ENCODE peak calls at places on chromosomes 1 and 21, in five cellular contexts. W, B, J, N and K are unnamed samples.

GRCh38 chr1:56821462-56821797 is 2.2 kb upstream of the FYB2 start:
- DNase-seq in W (no peak), B (no peak), J (no peak), N (no peak), K (no peak)

GRCh38 chr1:217275617-217276398 is 355.1 kb downstream of the GPATCH2 start:
- DNase-seq in W (no peak), B (peak; percentile 19), J (no peak), N (no peak), K (peak; percentile 15)

GRCh38 chr21:42080788-42081083 is 9.6 kb downstream of the UMODL1 start:
- DNase-seq in W (no peak), B (no peak), J (no peak), N (no peak), K (peak; percentile 22)

GRCh38 chr1:38745476-38746410 is 113.8 kb downstream of the RRAGC start:
- DNase-seq in W (no peak), B (no peak), J (no peak), N (no peak), K (peak; percentile 46)

GRCh38 chr21:42107881-42108553 is 36.9 kb downstream of the UMODL1 start:
- DNase-seq in W (peak; percentile 17), B (no peak), J (peak; percentile 58), N (peak; percentile 52), K (peak; percentile 88)

GRCh38 chr1:245085508-245086095 is 69.2 kb upstream of the KIF26B start:
- DNase-seq in W (no peak), B (peak; percentile 74), J (no peak), N (no peak), K (peak; percentile 68)

GRCh38 chr1:35569956-35570355 is 3.2 kb upstream of the TFAP2E start:
- DNase-seq in W (no peak), B (no peak), J (no peak), N (no peak), K (no peak)

GRCh38 chr1:55555971-55556370 is 340.8 kb upstream of the USP24 start:
- DNase-seq in W (no peak), B (no peak), J (no peak), N (no peak), K (no peak)

GRCh38 chr1:8604041-8604942 is 213.1 kb downstream of the RERE start:
- DNase-seq in W (no peak), B (peak; percentile 15), J (peak; percentile 46), N (no peak), K (no peak)

GRCh38 chr1:53678507-53678906 is 60.5 kb downstream of the GLIS1 start:
- DNase-seq in W (no peak), B (no peak), J (no peak), N (no peak), K (no peak)

GRCh38 chr1:34013958-34014737 is 150.3 kb downstream of the HMGB4 start:
- DNase-seq in W (no peak), B (no peak), J (no peak), N (no peak), K (no peak)

GRCh38 chr1:36365310-36365895 is 20.3 kb downstream of the STK40 start:
- DNase-seq in W (no peak), B (no peak), J (no peak), N (no peak), K (no peak)

GRCh38 chr1:229254910-229255541 is 15.9 kb upstream of the RAB4A start:
- DNase-seq in W (no peak), B (peak; percentile 21), J (no peak), N (no peak), K (no peak)

GRCh38 chr1:200923607-200924006 is 28.9 kb downstream of the INAVA start:
- DNase-seq in W (no peak), B (no peak), J (no peak), N (no peak), K (no peak)

GRCh38 chr1:22104865-22105437 is 37.9 kb downstream of the WNT4 start:
- DNase-seq in W (peak; percentile 21), B (no peak), J (peak; percentile 52), N (no peak), K (no peak)

GRCh38 chr1:156154317-156154749 is 948 bp downstream of the SEMA4A start:
- DNase-seq in W (no peak), B (no peak), J (peak; percentile 46), N (no peak), K (no peak)

GRCh38 chr1:108854226-108855019 is 2.5 kb downstream of the AKNAD1 start:
- DNase-seq in W (no peak), B (no peak), J (no peak), N (no peak), K (no peak)

GRCh38 chr1:17423781-17424245 is 15.7 kb downstream of the RCC2 start:
- DNase-seq in W (no peak), B (no peak), J (no peak), N (no peak), K (no peak)

GRCh38 chr1:24898909-24899439 is 31.1 kb downstream of the RUNX3 start:
- DNase-seq in W (no peak), B (no peak), J (no peak), N (no peak), K (no peak)

GRCh38 chr1:33515112-33515511 is 42.7 kb downstream of the ZSCAN20 start:
- DNase-seq in W (no peak), B (no peak), J (no peak), N (no peak), K (no peak)

GRCh38 chr1:1489861-1490260 is 18.3 kb downstream of the ATAD3B start:
- DNase-seq in W (no peak), B (no peak), J (no peak), N (no peak), K (no peak)

GRCh38 chr1:31122779-31123178 is 57.3 kb upstream of the PUM1 start:
- DNase-seq in W (no peak), B (no peak), J (no peak), N (no peak), K (no peak)

GRCh38 chr1:222618001-222618879 is at the start of gene MIA3:
- DNase-seq in W (peak; percentile 22), B (peak; percentile 27), J (peak; percentile 71), N (peak; percentile 81), K (peak; percentile 84)

GRCh38 chr1:71273326-71273725 is 192.5 kb upstream of the ZRANB2 start:
- DNase-seq in W (no peak), B (no peak), J (no peak), N (no peak), K (no peak)

GRCh38 chr1:223109581-223110026 is 33.4 kb downstream of the TLR5 start:
- DNase-seq in W (no peak), B (no peak), J (no peak), N (no peak), K (no peak)

GRCh38 chr1:169694304-169694703 is 17.1 kb downstream of the SELL start:
- DNase-seq in W (no peak), B (no peak), J (peak; percentile 55), N (no peak), K (no peak)

GRCh38 chr1:15623435-15623834 is 6.2 kb downstream of the DDI2 start:
- DNase-seq in W (no peak), B (no peak), J (no peak), N (no peak), K (no peak)

GRCh38 chr1:118115567-118116272 is 69.3 kb downstream of the SPAG17 start:
- DNase-seq in W (no peak), B (no peak), J (no peak), N (no peak), K (peak; percentile 59)

GRCh38 chr1:96688737-96689136 is 32.8 kb upstream of the PTBP2 start:
- DNase-seq in W (no peak), B (no peak), J (no peak), N (no peak), K (no peak)

GRCh38 chr1:234212764-234213406 is 160.4 kb upstream of the COA6 start:
- DNase-seq in W (no peak), B (peak; percentile 66), J (no peak), N (no peak), K (peak; percentile 38)

GRCh38 chr1:248871837-248872401 is 13.0 kb upstream of the ZNF692 start:
- DNase-seq in W (no peak), B (no peak), J (no peak), N (no peak), K (no peak)

GRCh38 chr1:183159960-183160359 is 26.1 kb upstream of the LAMC2 start:
- DNase-seq in W (no peak), B (no peak), J (no peak), N (no peak), K (peak; percentile 96)

GRCh38 chr1:17059391-17060128 is 5.7 kb upstream of the SDHB start:
- DNase-seq in W (peak; percentile 31), B (peak; percentile 72), J (no peak), N (no peak), K (peak; percentile 74)

GRCh38 chr1:183739640-183740385 is 65.1 kb upstream of the RGL1 start:
- DNase-seq in W (no peak), B (no peak), J (no peak), N (no peak), K (no peak)

GRCh38 chr1:62725981-62726588 is 37.9 kb upstream of the DOCK7 start:
- DNase-seq in W (no peak), B (no peak), J (no peak), N (no peak), K (no peak)

GRCh38 chr1:58397187-58397820 is 149.2 kb downstream of the OMA1 start:
- DNase-seq in W (no peak), B (no peak), J (no peak), N (no peak), K (peak; percentile 37)

GRCh38 chr1:48903291-48903690 is 126.6 kb upstream of the BEND5 start:
- DNase-seq in W (no peak), B (no peak), J (no peak), N (no peak), K (no peak)

GRCh38 chr1:181161170-181161870 is 72.8 kb downstream of the IER5 start:
- DNase-seq in W (no peak), B (no peak), J (no peak), N (no peak), K (no peak)

GRCh38 chr21:36929622-36930021 is 36.8 kb downstream of the HLCS start:
- DNase-seq in W (no peak), B (peak; percentile 22), J (no peak), N (no peak), K (peak; percentile 35)